ENCODE peak calls at places on chromosomes 13 and 19, in four cellular contexts. H is fibroblast of pulmonary artery; M is kidney tubule cell; F is activated CD8-positive, alpha-beta T cell treated with anti-CD3 and anti-CD28 coated beads for 36 hours. W is an unnamed sample.

GRCh38 chr13:99215466-99215865 is 14.8 kb downstream of the UBAC2 start:
- DNase-seq in H (no peak), M (no peak), F (peak), W (no peak)

GRCh38 chr19:17468302-17469091 is 1.8 kb upstream of the SLC27A1 start:
- DNase-seq in H (no peak), M (no peak), F (no peak), W (peak)

GRCh38 chr19:31717316-31717715 is 368.1 kb upstream of the TSHZ3 start:
- DNase-seq in H (no peak), M (no peak), F (no peak), W (no peak)

GRCh38 chr13:50599046-50599445 is 244.4 kb downstream of the DLEU7 start:
- DNase-seq in H (no peak), M (no peak), F (no peak), W (no peak)

GRCh38 chr13:92514420-92515125 is 712.0 kb upstream of the GPC6 start:
- DNase-seq in H (no peak), M (no peak), F (no peak), W (no peak)

GRCh38 chr19:46428278-46429141 is at the start of gene PNMA8C:
- DNase-seq in H (peak), M (peak), F (peak), W (peak)

GRCh38 chr19:28883241-28883693 is 329.7 kb downstream of the UQCRFS1 start:
- DNase-seq in H (peak), M (peak), F (no peak), W (no peak)

GRCh38 chr19:13396256-13397080 is 109.8 kb downstream of the CACNA1A start:
- DNase-seq in H (peak), M (peak), F (peak), W (peak)

GRCh38 chr13:99421758-99422555 is 79.3 kb upstream of the TM9SF2 start:
- DNase-seq in H (no peak), M (no peak), F (peak), W (no peak)

GRCh38 chr19:39497850-39498261 is 891 bp upstream of the DLL3 start:
- DNase-seq in H (peak), M (peak), F (peak), W (peak)

GRCh38 chr13:39353988-39354387 is 249.0 kb downstream of the LHFPL6 start:
- DNase-seq in H (peak), M (peak), F (no peak), W (no peak)

GRCh38 chr13:43758834-43759233 is 27.9 kb downstream of the ENOX1 start:
- DNase-seq in H (no peak), M (no peak), F (no peak), W (no peak)

GRCh38 chr13:92681239-92681638 is 545.4 kb upstream of the GPC6 start:
- DNase-seq in H (no peak), M (no peak), F (no peak), W (no peak)

GRCh38 chr19:11375143-11375948 is 880 bp downstream of the SWSAP1 start:
- DNase-seq in H (no peak), M (peak), F (peak), W (peak)

GRCh38 chr13:97266328-97266727 is 44.2 kb downstream of the MBNL2 start:
- DNase-seq in H (no peak), M (no peak), F (no peak), W (no peak)

GRCh38 chr13:33147832-33148231 is 131.6 kb downstream of the KL start:
- DNase-seq in H (no peak), M (no peak), F (no peak), W (no peak)

GRCh38 chr13:98022210-98022609 is 68.7 kb downstream of the IPO5 start:
- DNase-seq in H (peak), M (peak), F (no peak), W (peak)

GRCh38 chr19:56942749-56943148 is 102.2 kb upstream of the PEG3 start:
- DNase-seq in H (no peak), M (no peak), F (no peak), W (peak)